ENCODE peak calls at places on chromosomes 3 and 15, in seven cellular contexts. U, W, P, X, R, Y and Q are unnamed samples.

GRCh38 chr3:80051602-80051962 is 283.8 kb upstream of the ROBO1 start:
- DNase-seq in U (no peak), W (no peak), P (no peak), X (no peak), R (no peak), Y (no peak), Q (no peak)

GRCh38 chr3:143658869-143659268 is 189.4 kb downstream of the SLC9A9 start:
- DNase-seq in U (no peak), W (no peak), P (no peak), X (peak), R (no peak), Y (no peak), Q (no peak)

GRCh38 chr3:171086914-171087313 is 60.4 kb upstream of the SLC2A2 start:
- DNase-seq in U (no peak), W (no peak), P (no peak), X (no peak), R (peak), Y (no peak), Q (no peak)

GRCh38 chr15:36430721-36431265 is 148.6 kb upstream of the CDIN1 start:
- DNase-seq in U (no peak), W (no peak), P (no peak), X (peak), R (no peak), Y (no peak), Q (no peak)

GRCh38 chr3:30347679-30348216 is 258.7 kb upstream of the TGFBR2 start:
- DNase-seq in U (peak), W (no peak), P (no peak), X (peak), R (peak), Y (peak), Q (no peak)

GRCh38 chr3:8759038-8759755 is 10.2 kb downstream of the OXTR start:
- DNase-seq in U (no peak), W (no peak), P (no peak), X (peak), R (no peak), Y (no peak), Q (no peak)

GRCh38 chr3:49422379-49423248 is at the start of gene AMT:
- DNase-seq in U (no peak), W (peak), P (peak), X (no peak), R (no peak), Y (no peak), Q (no peak)

GRCh38 chr3:45173776-45174175 is 27.6 kb upstream of the CDCP1 start:
- DNase-seq in U (no peak), W (no peak), P (no peak), X (no peak), R (no peak), Y (no peak), Q (no peak)

GRCh38 chr15:95520511-95520910 is 810.0 kb upstream of the NR2F2 start:
- DNase-seq in U (no peak), W (no peak), P (no peak), X (peak), R (peak), Y (no peak), Q (no peak)

GRCh38 chr15:90336705-90337141 is 15.4 kb upstream of the ZNF774 start:
- DNase-seq in U (peak), W (no peak), P (no peak), X (peak), R (peak), Y (peak), Q (peak)

GRCh38 chr3:126558336-126559071 is at the start of gene C3orf22:
- DNase-seq in U (no peak), W (no peak), P (peak), X (no peak), R (no peak), Y (no peak), Q (no peak)

GRCh38 chr3:125003369-125003853 is 52.4 kb downstream of the HEG1 start:
- DNase-seq in U (no peak), W (no peak), P (no peak), X (peak), R (no peak), Y (peak), Q (no peak)

GRCh38 chr3:37536033-37536432 is 325.6 kb upstream of the CTDSPL start:
- DNase-seq in U (no peak), W (no peak), P (no peak), X (no peak), R (no peak), Y (no peak), Q (no peak)

GRCh38 chr3:50655009-50655830 is 19.5 kb upstream of the DOCK3 start:
- DNase-seq in U (no peak), W (no peak), P (no peak), X (no peak), R (no peak), Y (no peak), Q (no peak)

GRCh38 chr3:72271215-72271614 is 486.3 kb upstream of the PROK2 start:
- DNase-seq in U (no peak), W (no peak), P (no peak), X (no peak), R (no peak), Y (no peak), Q (no peak)

GRCh38 chr3:45771831-45772230 is 24.5 kb downstream of the SLC6A20 start:
- DNase-seq in U (no peak), W (no peak), P (peak), X (no peak), R (no peak), Y (no peak), Q (no peak)

GRCh38 chr3:41296556-41296955 is 97.3 kb downstream of the CTNNB1 start:
- DNase-seq in U (no peak), W (no peak), P (no peak), X (no peak), R (no peak), Y (no peak), Q (no peak)

GRCh38 chr3:123448503-123449091 is at the start of gene ADCY5:
- DNase-seq in U (no peak), W (peak), P (no peak), X (no peak), R (no peak), Y (no peak), Q (no peak)

GRCh38 chr3:3133490-3133889 is 6.8 kb downstream of the TRNT1 start:
- DNase-seq in U (no peak), W (no peak), P (no peak), X (no peak), R (no peak), Y (no peak), Q (no peak)

GRCh38 chr15:52680041-52680391 is 828 bp upstream of the ATOSA start:
- DNase-seq in U (no peak), W (no peak), P (no peak), X (peak), R (peak), Y (peak), Q (peak)

GRCh38 chr3:32443471-32443870 is 51.8 kb downstream of the CMTM7 start:
- DNase-seq in U (no peak), W (no peak), P (no peak), X (peak), R (no peak), Y (no peak), Q (no peak)

GRCh38 chr3:22996926-22997600 is 206.1 kb upstream of the UBE2E2 start:
- DNase-seq in U (no peak), W (peak), P (no peak), X (no peak), R (no peak), Y (no peak), Q (no peak)

GRCh38 chr3:158430968-158431367 is 140.0 kb upstream of the MLF1 start:
- DNase-seq in U (no peak), W (no peak), P (no peak), X (peak), R (no peak), Y (no peak), Q (no peak)

GRCh38 chr3:32307591-32307990 is 69.1 kb downstream of the CMTM8 start:
- DNase-seq in U (no peak), W (no peak), P (no peak), X (no peak), R (no peak), Y (no peak), Q (no peak)

GRCh38 chr3:39294446-39295183 is 14.8 kb upstream of the CX3CR1 start:
- DNase-seq in U (no peak), W (no peak), P (no peak), X (no peak), R (peak), Y (no peak), Q (peak)

GRCh38 chr3:63961891-63962290 is 49.7 kb upstream of the SCAANT1 start:
- DNase-seq in U (no peak), W (peak), P (no peak), X (peak), R (peak), Y (peak), Q (peak)

GRCh38 chr3:127491323-127491722 is 99.2 kb downstream of the TPRA1 start:
- DNase-seq in U (no peak), W (no peak), P (no peak), X (no peak), R (no peak), Y (no peak), Q (peak)

GRCh38 chr3:4744405-4745239 is 234.6 kb upstream of the BHLHE40 start:
- DNase-seq in U (peak), W (no peak), P (no peak), X (peak), R (no peak), Y (peak), Q (no peak)

GRCh38 chr3:56825579-56826438 is 24.1 kb upstream of the ARHGEF3 start:
- DNase-seq in U (no peak), W (no peak), P (no peak), X (no peak), R (peak), Y (no peak), Q (no peak)

GRCh38 chr15:80527406-80527805 is 123.2 kb downstream of the ARNT2 start:
- DNase-seq in U (no peak), W (no peak), P (no peak), X (no peak), R (no peak), Y (no peak), Q (no peak)

GRCh38 chr15:80533934-80534333 is 129.8 kb downstream of the ARNT2 start:
- DNase-seq in U (peak), W (no peak), P (no peak), X (no peak), R (no peak), Y (no peak), Q (no peak)

GRCh38 chr15:80531388-80532184 is 127.4 kb downstream of the ARNT2 start:
- DNase-seq in U (no peak), W (no peak), P (peak), X (no peak), R (no peak), Y (no peak), Q (no peak)

GRCh38 chr15:80527961-80528360 is 123.8 kb downstream of the ARNT2 start:
- DNase-seq in U (no peak), W (no peak), P (no peak), X (no peak), R (no peak), Y (no peak), Q (no peak)

DNA sequence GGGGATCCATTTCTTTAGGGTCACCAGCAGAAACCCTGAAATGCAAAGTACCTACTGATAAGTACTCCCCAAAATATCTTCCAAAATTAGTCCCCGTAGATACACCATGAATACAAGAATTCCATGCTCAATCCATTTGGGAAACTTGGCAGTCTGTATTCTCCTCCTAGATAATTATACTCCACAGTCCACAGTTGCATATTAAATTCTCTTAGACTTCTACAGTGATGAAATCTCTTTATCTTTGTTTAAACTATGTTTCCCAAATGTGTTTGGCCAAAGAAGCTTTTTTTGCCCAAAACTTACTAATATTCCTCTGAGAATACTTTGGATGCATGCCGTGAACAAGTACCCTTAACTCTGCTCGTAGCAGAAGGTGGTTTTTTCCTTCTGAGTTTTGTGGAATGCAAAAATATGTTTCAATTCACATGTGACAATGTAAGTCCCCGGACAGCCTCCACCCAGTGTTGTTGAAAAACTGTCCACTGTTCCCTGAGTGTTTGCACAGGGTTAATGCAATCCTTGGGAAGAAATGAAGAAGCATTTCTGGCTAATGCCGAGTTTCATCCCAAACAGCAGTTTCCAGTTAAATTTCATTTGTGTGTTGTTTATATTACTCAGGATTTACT is 126.7 kb downstream of the ARNT2 start:
- DNase-seq in U (peak), W (no peak), P (no peak), X (no peak), R (no peak), Y (no peak), Q (no peak)
- H3K4me3 ChIP-seq in U (no peak), W (no peak), P (no peak), X (no peak), R (no peak), Y (no peak), Q (no peak)

GRCh38 chr15:40340038-40340739 is 550 bp downstream of the CCDC9B start:
- DNase-seq in U (no peak), W (no peak), P (peak), X (peak), R (no peak), Y (peak), Q (no peak)
- H3K4me3 ChIP-seq in U (peak), W (no peak), P (peak), X (peak), R (no peak), Y (peak), Q (no peak)

DNA sequence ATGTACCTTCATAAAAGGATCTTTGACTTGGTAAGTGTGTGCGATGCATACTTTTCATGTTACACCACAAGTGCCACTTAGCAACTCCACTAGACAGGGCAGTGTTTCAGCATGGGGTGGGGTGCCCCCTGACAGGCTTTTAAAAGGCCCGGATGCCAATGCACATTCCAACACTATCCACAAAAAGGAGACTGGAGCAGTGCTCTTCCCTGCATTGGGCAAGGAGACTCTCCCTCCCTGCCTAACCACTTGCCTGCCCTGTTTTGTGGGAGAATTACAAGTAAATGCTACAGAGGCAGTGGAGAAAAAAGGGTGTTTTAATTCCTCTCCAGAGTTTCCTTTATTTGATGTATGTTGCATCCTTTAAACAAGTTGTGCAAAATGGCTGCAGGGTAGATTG is 1.7 kb upstream of the RARB start:
- DNase-seq in U (no peak), W (peak), P (no peak), X (peak), R (no peak), Y (peak), Q (no peak)
- H3K4me3 ChIP-seq in U (no peak), W (no peak), P (no peak), X (no peak), R (no peak), Y (no peak), Q (no peak)

GRCh38 chr3:10552631-10552943 is 47.2 kb upstream of the ATP2B2 start:
- DNase-seq in U (no peak), W (no peak), P (no peak), X (no peak), R (no peak), Y (no peak), Q (no peak)

GRCh38 chr3:10554236-10554611 is 48.8 kb upstream of the ATP2B2 start:
- DNase-seq in U (no peak), W (no peak), P (no peak), X (peak), R (no peak), Y (no peak), Q (no peak)

GRCh38 chr3:10555263-10555662 is 49.9 kb upstream of the ATP2B2 start:
- DNase-seq in U (no peak), W (no peak), P (no peak), X (no peak), R (no peak), Y (no peak), Q (no peak)

GRCh38 chr3:10554746-10555145 is 49.4 kb upstream of the ATP2B2 start:
- DNase-seq in U (no peak), W (no peak), P (no peak), X (no peak), R (no peak), Y (no peak), Q (no peak)

DNA sequence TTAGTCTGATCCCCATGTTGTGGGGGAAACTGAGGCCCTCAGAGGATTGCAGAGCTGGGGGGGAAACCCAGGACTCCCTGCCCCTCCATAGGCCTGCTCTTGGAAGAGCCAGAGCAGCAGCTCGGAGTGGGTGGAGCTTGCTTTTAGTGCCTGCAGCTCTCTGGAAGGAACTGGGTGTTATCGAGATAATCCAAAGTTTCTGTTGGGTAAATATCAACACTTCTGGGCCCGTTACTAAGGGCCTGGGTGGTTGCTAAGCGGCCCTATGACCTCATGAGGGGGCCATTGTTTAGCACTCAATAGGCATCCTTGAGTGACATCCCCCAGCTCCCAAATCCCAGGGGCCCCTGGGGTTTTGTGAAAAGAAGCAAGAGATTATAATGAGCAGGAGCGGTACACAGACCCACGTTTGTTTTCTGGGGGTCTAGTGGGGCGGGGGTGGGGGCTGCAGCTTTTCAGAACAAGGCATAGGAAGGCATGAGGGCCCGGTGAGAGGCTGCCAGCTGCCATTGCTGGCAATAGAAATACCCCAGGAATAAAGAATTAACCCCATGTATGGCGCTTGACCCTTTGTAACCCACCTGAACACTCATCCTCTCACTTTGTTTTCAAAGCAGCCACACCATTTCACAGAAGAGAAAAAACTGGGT is 48.3 kb upstream of the ATP2B2 start:
- DNase-seq in U (no peak), W (peak), P (no peak), X (peak), R (no peak), Y (no peak), Q (peak)
- H3K4me3 ChIP-seq in U (no peak), W (no peak), P (no peak), X (no peak), R (no peak), Y (no peak), Q (no peak)

GRCh38 chr15:73752817-73753214 is 335 bp downstream of the INSYN1 start:
- DNase-seq in U (no peak), W (peak), P (no peak), X (peak), R (no peak), Y (no peak), Q (no peak)

GRCh38 chr15:73754461-73754860 is 1.3 kb upstream of the INSYN1 start:
- DNase-seq in U (no peak), W (no peak), P (no peak), X (no peak), R (no peak), Y (no peak), Q (no peak)

GRCh38 chr15:73751896-73752816 is 995 bp downstream of the INSYN1 start:
- DNase-seq in U (no peak), W (peak), P (no peak), X (peak), R (no peak), Y (no peak), Q (no peak)

GRCh38 chr15:73755481-73755880 is 2.3 kb upstream of the INSYN1 start:
- DNase-seq in U (no peak), W (no peak), P (no peak), X (no peak), R (no peak), Y (no peak), Q (no peak)

GRCh38 chr15:73753250-73754130 is at the start of gene INSYN1:
- DNase-seq in U (no peak), W (peak), P (peak), X (peak), R (no peak), Y (no peak), Q (no peak)
- H3K4me3 ChIP-seq in U (peak), W (peak), P (peak), X (no peak), R (no peak), Y (peak), Q (no peak)

DNA sequence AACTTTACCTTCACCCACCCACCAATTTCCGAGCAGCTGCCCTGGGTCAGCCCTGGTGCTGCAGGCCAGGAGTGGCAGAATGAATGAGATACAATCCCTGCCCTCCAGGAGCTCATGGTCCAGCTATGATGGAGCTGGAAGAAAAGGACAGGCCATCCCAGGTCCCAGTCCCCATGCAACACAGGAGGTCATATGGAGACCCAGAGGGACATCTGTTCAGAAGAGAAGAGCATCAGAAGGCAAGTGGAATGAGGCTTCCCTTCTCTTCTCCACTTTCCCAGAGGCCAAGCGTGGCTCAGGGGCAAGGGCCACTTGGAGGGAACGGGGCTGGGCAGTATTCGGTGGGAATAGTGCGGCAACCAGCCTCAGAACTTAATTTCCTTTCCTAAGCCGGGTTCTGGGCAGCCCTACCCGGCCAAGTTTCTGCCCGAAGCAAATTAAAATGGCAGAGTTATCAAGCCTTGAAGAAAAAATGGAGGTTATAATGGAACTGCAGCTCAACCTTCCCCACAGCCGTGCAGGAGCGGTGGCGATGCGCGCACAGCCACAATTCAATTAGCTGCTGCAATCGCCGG is 35.9 kb downstream of the TLE3 start:
- DNase-seq in U (no peak), W (no peak), P (no peak), X (no peak), R (no peak), Y (no peak), Q (no peak)
- H3K4me3 ChIP-seq in U (no peak), W (no peak), P (no peak), X (no peak), R (no peak), Y (no peak), Q (no peak)